ENCODE peak calls at places on chromosomes 11 and 22, in seven cellular contexts. L is AG04450, Y is fibroblast of mammary gland, V is stomach, M is OCI-LY7, U is HFFc6, P is lower leg skin. N is an unnamed sample.

GRCh38 chr11:76186776-76187279 is 19.5 kb downstream of the WNT11 start:
- DNase-seq in P (no peak), Y (no peak), M (no peak), U (no peak), V (peak), L (no peak), N (no peak)

GRCh38 chr11:111344032-111344431 is 35.0 kb downstream of the POU2AF1 start:
- DNase-seq in M (no peak), U (peak), L (no peak), Y (peak), V (no peak), P (peak), N (peak)

GRCh38 chr11:104003491-104003890 is 32.9 kb upstream of the DDI1 start:
- DNase-seq in M (no peak), V (no peak), Y (peak), U (peak), P (no peak), L (no peak), N (no peak)

GRCh38 chr22:49983148-49984042 is 22.8 kb downstream of the PIM3 start:
- DNase-seq in L (no peak), U (no peak), P (peak), M (no peak), Y (no peak), V (no peak), N (no peak)

GRCh38 chr11:75440960-75441803 is 8.2 kb upstream of the KLHL35 start:
- DNase-seq in P (no peak), Y (no peak), V (no peak), M (no peak), U (no peak), L (no peak), N (no peak)

GRCh38 chr11:109320595-109320994 is 101.4 kb upstream of the C11orf87 start:
- DNase-seq in Y (peak), L (no peak), P (no peak), M (no peak), V (no peak), U (peak), N (peak)

GRCh38 chr11:118607401-118608267 is at the start of gene PHLDB1:
- DNase-seq in U (peak), V (peak), Y (peak), L (no peak), M (peak), P (no peak), N (peak)

GRCh38 chr11:68127791-68128681 is 6.8 kb upstream of the CHKA start:
- DNase-seq in M (no peak), L (peak), Y (no peak), U (no peak), V (peak), P (no peak), N (no peak)

GRCh38 chr22:48794906-48795305 is 1032.8 kb downstream of the BRD1 start:
- DNase-seq in P (no peak), V (no peak), M (no peak), U (no peak), L (no peak), Y (no peak), N (no peak)

DNA sequence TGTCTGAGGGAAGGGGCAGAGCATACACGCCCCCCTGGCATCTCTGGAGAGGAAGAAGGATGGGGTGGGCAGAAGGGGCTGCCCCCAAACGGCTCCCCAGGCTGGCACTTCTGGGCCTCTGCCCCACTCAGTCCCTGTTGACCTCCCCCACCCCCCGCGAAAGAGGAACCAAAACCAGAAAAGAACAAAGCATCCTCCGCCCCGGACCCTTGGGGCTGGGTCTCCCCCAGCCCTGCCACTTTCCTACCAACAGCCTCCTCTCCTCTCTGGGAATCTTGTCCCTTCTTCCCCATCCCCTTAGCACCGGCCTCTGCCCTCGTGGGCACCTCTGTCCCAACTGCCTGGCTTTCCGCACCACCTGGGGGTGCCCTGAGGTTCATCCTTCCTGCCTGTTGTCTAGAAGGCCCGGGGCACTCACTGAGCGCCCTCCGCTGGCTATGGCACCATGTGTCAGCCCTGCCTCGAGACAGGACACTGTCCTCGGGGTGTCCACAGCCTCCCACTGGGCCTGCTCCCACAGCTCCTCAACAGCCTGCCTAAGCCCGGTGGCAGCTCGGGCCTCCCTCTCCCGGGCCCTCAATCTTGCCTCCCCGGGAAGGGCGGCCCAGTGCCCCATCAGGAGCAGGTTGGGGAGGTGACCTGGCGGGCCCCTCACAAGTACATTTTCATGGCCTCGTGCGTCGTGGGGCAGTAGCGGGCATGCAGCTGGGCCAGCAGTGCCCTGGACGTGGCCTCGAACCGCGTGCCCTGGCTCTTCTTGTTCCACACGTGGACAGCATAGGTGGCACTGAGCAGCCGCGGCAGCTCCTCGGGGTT is 28.2 kb downstream of the A4GALT start:
- DNase-seq in M (peak), L (no peak), U (no peak), Y (no peak), V (no peak), P (no peak), N (no peak)
- TF ChIP-seq CTCF in M (peak), L (no peak), U (peak), Y (no peak), V (no peak), P (no peak), N (no peak)

GRCh38 chr11:6298605-6299004 is 21.7 kb downstream of the CAVIN3 start:
- DNase-seq in P (no peak), Y (peak), U (peak), M (peak), V (peak), L (no peak), N (peak)
- TF ChIP-seq CTCF in P (no peak), Y (peak), U (peak), M (peak), V (no peak), L (peak), N (peak)

DNA sequence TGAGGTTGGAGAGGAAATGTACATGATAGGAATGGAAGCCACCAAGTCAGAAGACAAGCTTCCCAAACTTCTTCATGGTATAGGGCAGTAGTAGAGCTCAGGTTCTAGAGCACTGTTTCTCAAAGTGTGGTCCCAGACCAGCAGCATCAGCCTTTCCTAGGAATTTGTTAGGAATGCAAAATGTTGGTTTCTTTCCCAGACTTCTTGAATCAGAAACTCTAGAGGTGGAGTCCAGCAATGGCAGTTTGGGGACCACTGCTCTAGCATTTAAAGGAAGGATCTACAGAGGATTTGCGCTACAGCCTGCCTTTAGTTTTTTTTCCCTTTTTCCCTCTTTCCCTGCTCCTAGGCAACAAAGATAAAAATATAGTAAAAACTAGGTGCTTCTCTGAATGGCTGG is 17.0 kb upstream of the MMP12 start:
- DNase-seq in U (peak), P (no peak), L (no peak), M (no peak), V (no peak), Y (no peak), N (no peak)
- TF ChIP-seq CTCF in U (peak), P (no peak), L (peak), M (no peak), V (no peak), Y (no peak), N (no peak)

DNA sequence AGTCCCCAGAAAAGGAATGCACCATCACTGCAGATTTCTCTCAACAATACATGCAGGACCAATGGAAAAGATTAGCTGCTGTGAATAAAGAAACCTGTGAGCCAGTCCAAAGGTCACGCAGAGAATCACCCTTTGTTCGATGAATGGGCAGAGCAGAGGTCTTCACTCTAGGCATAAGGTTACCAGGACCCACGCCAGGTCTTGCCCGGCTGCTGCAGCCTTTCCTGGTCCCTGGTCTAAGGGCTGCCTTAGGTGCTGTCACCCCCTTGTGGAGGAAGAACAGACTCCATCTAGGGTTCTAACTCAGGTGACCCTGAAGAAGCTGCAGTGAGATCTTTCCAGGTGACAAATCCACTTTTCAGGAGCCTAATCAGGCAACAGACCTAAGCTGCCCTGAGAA is 29.0 kb upstream of the NAP1L4 start:
- DNase-seq in M (peak), V (peak), L (no peak), P (no peak), Y (peak), U (peak), N (peak)
- TF ChIP-seq CTCF in M (peak), V (no peak), L (peak), P (no peak), Y (peak), U (peak), N (peak)

DNA sequence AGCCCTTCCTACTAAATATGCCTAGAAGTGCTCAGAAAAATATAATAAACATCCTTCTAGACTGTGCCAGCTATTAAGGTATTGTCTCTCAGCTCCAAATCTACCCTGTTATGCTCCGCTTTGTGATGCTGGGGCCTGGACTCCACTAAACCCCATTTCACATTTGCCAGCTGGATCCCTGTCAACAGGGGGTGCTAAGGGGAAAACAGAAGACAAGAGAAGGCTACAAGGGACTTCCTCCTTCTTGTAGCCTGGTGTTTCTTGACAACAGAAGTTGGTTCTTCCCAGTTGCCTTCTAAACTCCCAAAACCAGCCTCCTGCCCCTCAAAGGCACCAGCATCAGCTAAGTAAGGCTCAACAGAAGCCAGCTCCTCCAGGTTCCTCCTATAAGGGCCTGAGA is 5.2 kb downstream of the NUMA1 start:
- DNase-seq in U (no peak), V (no peak), Y (no peak), M (peak), P (no peak), L (no peak), N (no peak)
- TF ChIP-seq CTCF in U (peak), V (no peak), Y (no peak), M (peak), P (no peak), L (peak), N (no peak)

GRCh38 chr11:22331771-22332170 is 6.4 kb upstream of the SLC17A6 start:
- DNase-seq in V (no peak), P (no peak), U (no peak), L (no peak), Y (no peak), M (no peak), N (no peak)
- TF ChIP-seq CTCF in V (no peak), P (no peak), U (peak), L (no peak), Y (peak), M (peak), N (no peak)

GRCh38 chr11:18172686-18173085 is at the start of gene MRGPRX4:
- DNase-seq in P (no peak), V (no peak), M (no peak), L (no peak), U (no peak), Y (no peak), N (no peak)

GRCh38 chr11:18168372-18168771 is 4.3 kb upstream of the MRGPRX4 start:
- DNase-seq in Y (no peak), M (no peak), V (no peak), L (no peak), U (no peak), P (no peak), N (no peak)

GRCh38 chr11:18173225-18173866 is 709 bp downstream of the MRGPRX4 start:
- DNase-seq in U (no peak), Y (no peak), L (no peak), V (no peak), P (no peak), M (no peak), N (no peak)

DNA sequence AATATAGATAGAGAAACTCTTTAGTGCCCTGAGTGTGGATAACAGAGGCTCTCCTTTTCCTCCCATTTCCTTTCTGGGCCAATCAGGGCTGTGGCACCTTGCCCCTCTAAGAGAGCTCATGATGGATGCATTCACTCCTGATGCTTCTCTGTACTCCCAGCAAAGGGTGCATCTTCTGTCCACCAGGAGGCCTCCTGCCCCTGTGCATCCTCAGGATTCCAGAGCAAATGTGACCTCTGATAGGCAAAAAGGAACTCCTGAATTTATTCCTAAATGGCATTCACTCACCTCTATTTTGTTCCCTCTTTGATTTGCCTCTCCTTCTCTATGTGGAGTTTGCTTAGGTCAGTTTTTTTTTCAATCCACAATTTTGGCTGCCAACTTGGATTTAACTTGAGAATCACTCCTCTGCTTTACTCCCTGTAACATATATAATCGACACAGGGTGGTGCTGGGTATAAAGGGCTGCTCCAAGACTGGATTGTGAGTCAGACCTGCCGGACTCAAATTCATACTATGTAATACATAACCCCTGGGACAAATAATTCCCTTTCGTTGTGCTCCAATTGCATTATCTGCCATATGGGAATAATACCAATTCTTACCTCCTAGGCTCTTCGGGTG is 1.1 kb upstream of the MRGPRX4 start:
- DNase-seq in L (no peak), U (peak), P (no peak), Y (peak), M (peak), V (no peak), N (peak)
- TF ChIP-seq CTCF in L (peak), U (peak), P (no peak), Y (peak), M (peak), V (no peak), N (peak)

GRCh38 chr22:37330200-37331033 is 48.1 kb downstream of the CYTH4 start:
- DNase-seq in U (peak), M (peak), L (peak), V (peak), Y (peak), P (no peak), N (peak)
- TF ChIP-seq CTCF in U (peak), M (peak), L (peak), V (no peak), Y (peak), P (no peak), N (no peak)

DNA sequence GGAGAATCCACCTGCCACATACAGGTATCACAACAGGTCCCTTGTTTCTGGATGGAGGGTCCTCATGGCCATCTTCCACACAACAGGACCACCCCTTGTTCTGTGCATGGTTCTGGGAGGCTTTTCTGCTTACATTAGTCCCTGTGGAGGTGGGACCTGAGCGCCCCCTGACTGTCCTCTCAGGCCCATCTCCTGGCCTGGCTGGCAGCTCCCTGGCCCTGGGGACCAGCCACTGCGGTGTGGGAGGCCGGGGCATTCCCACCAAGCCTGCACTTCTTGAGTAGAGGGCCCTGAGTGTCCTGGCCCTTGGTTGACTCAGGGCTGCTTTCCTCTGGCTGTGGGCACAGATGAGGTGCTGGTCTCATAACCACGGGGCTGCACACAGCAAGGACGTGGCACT is 5.0 kb downstream of the COX8A start:
- DNase-seq in U (no peak), L (no peak), P (no peak), V (no peak), Y (no peak), M (no peak), N (no peak)
- TF ChIP-seq CTCF in U (no peak), L (no peak), P (no peak), V (no peak), Y (no peak), M (no peak), N (no peak)

DNA sequence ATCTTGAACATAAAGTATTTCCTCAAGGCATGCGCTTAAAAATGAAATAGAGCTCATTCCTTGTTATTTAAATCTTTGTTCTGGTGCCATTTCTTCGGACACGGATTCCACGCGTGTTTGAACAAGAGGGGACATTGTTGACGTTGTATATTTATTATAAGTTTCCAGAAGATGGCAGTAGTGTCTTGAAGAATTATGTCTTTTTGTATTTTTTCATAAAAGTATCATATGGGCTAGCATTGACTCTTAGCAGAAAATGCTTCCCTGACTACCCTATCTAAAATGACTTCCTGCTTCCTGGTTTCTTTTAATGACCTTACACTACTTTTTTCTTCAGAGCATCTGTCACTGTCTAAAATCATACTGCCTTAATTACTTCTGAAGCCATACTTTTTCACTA is 20.4 kb downstream of the BIRC2 start:
- DNase-seq in L (no peak), P (no peak), M (peak), V (no peak), Y (peak), U (no peak), N (peak)
- TF ChIP-seq CTCF in L (peak), P (no peak), M (peak), V (no peak), Y (peak), U (peak), N (no peak)

N was measured in MCF 10A.